ENCODE peak calls at places on chromosomes 16 and 17, in four cellular contexts. H is CD4-positive, alpha-beta memory T cell; L is right cardiac atrium; A is adrenal gland. N is an unnamed sample. For H3K4me1, the result is how much of the 10 kb centered on the place peaks cover.

GRCh38 chr17:57876866-57877237 is 27.0 kb upstream of the MRPS23 start:
- DNase-seq in H (no peak), L (no peak), A (no peak), N (no peak)

GRCh38 chr17:31722251-31723056 is 136.6 kb downstream of the COPRS start:
- DNase-seq in H (no peak), L (no peak), A (peak), N (no peak)

GRCh38 chr17:57609878-57610270 is 135.2 kb downstream of the CCDC182 start:
- DNase-seq in H (no peak), L (no peak), A (no peak), N (no peak)

GRCh38 chr16:89039756-89040155 is 53.9 kb upstream of the ACSF3 start:
- DNase-seq in H (no peak), L (peak), A (no peak), N (peak)

GRCh38 chr17:82349287-82349701 is 9.8 kb upstream of the TEX19 start:
- DNase-seq in H (no peak), L (no peak), A (no peak), N (no peak)

GRCh38 chr16:14302031-14302398 is 230.9 kb downstream of the MRTFB start:
- DNase-seq in H (no peak), L (peak), A (peak), N (no peak)

GRCh38 chr17:33013596-33014375 is 22.1 kb downstream of the SPACA3 start:
- DNase-seq in H (no peak), L (no peak), A (no peak), N (no peak)

GRCh38 chr17:50209472-50210248 is 8.2 kb upstream of the COL1A1 start:
- DNase-seq in H (no peak), L (peak), A (peak), N (no peak)

GRCh38 chr16:51359141-51359960 is 208.3 kb upstream of the SALL1 start:
- DNase-seq in H (no peak), L (peak), A (no peak), N (no peak)

GRCh38 chr16:50467943-50468748 is 80.0 kb upstream of the NKD1 start:
- DNase-seq in H (no peak), L (peak), A (peak), N (no peak)

GRCh38 chr17:10742431-10742830 is 12.6 kb upstream of the TMEM220 start:
- DNase-seq in H (no peak), L (no peak), A (no peak), N (no peak)

GRCh38 chr16:56608876-56609462 is 585 bp downstream of the MT2A start:
- DNase-seq in H (no peak), L (peak), A (peak), N (no peak)

GRCh38 chr16:64011650-64012049 is 1110.2 kb downstream of the CDH11 start:
- DNase-seq in H (no peak), L (peak), A (no peak), N (no peak)

GRCh38 chr16:86016201-86016965 is 117.4 kb downstream of the IRF8 start:
- DNase-seq in H (peak), L (no peak), A (peak), N (no peak)

GRCh38 chr17:80652751-80653330 is 108.2 kb downstream of the RPTOR start:
- DNase-seq in H (no peak), L (peak), A (no peak), N (no peak)

GRCh38 chr17:74337834-74338500 is 11.9 kb downstream of the KIF19 start:
- DNase-seq in H (no peak), L (no peak), A (no peak), N (no peak)

GRCh38 chr16:72256398-72257048 is 84.6 kb upstream of the PMFBP1 start:
- DNase-seq in H (no peak), L (no peak), A (no peak), N (no peak)

GRCh38 chr16:588639-588888 is 1.3 kb upstream of the RAB40C start:
- DNase-seq in H (peak), L (peak), A (peak), N (peak)
- H3K4me1 ChIP-seq in H (under half), L (under half), A (under half), N (half or more)

DNA sequence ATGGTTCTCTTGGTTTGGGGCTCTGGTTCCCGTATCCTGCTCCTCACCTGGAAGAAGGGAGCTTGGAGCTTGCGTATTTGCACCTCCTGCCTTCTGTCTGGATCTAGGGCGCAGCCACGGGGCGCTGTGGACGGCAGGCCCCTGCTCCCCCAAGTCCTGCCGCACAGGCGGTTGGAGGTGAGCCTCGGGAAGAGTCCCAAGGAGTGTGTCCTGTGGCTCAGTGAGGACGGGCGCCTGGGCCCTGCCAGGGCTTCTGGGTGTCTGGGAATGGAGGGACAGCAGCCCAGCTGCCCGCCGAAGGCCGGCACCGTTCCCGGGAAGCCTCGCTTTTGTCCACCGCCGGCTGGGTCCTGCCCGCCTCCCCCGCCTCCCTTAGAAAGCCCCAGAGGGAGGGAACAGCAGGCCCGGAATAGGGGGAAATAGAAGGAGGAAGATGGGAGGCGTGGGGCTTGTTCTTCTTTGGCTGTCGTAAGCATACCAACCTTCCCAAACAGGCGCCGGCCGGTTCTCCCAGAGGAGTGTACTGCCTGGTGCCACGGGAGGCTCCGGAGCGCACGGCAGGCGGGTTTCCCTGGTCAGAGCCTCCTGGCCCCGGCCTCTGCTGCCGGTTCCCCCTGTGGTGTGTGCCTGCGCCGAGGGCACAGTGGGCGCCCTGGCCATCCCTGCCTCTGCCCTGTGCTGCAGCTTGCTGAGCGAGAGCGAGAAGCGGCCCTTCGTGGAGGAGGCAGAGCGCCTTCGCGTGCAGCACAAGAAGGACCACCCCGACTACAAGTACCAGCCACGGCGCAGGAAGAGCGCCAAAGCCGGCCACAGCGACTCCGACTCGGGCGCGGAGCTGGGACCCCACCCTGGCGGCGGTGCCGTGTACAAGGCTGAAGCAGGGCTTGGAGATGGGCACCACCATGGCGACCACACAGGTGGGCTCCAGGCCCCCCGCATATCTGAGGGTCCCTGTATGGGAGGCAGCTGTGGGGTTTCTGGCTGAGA is 1.8 kb downstream of the SOX8 start:
- DNase-seq in H (no peak), L (peak), A (no peak), N (no peak)
- H3K4me3 ChIP-seq in H (no peak), L (no peak), A (no peak), N (no peak)

GRCh38 chr17:40335620-40336019 is 26.6 kb downstream of the RARA start:
- DNase-seq in H (no peak), L (no peak), A (no peak), N (no peak)
- H3K27ac ChIP-seq in H (no peak), L (no peak), A (peak), N (no peak)

GRCh38 chr17:14886200-14886739 is 378.9 kb downstream of the PMP22 start:
- DNase-seq in H (no peak), L (no peak), A (no peak), N (no peak)
- H3K4me1 ChIP-seq in H (under half), L (under half), A (under half), N (under half)

DNA sequence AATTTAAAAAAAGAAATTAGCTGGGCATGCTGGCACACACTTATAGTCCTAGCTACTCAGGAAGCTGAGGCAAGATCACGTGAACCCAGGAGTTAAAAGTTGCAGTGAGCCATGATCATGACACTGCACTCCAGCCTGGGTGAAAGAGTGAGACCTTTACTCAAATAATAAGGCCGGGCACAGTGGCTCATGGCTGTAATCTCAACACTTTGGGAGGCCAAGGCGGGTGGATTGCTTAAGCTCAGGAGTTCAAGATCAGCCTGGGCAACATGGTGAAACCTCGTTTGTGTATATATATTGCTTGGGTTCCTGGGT is 11.5 kb upstream of the RIPOR1 start:
- DNase-seq in H (no peak), L (no peak), A (no peak), N (no peak)
- H3K4me3 ChIP-seq in H (no peak), L (no peak), A (no peak), N (no peak)

GRCh38 chr16:81421126-81421525 is 23.5 kb upstream of the CMIP start:
- DNase-seq in H (no peak), L (no peak), A (no peak), N (no peak)
- H3K27ac ChIP-seq in H (no peak), L (no peak), A (no peak), N (no peak)

GRCh38 chr17:17926840-17927449 is 45.3 kb downstream of the TOM1L2 start:
- DNase-seq in H (no peak), L (no peak), A (no peak), N (no peak)
- H3K4me1 ChIP-seq in H (under half), L (under half), A (under half), N (under half)

GRCh38 chr17:62064029-62064790 is 868 bp downstream of the MED13 start:
- DNase-seq in H (peak), L (no peak), A (no peak), N (no peak)

GRCh38 chr17:62062936-62063335 is 2.1 kb downstream of the MED13 start:
- DNase-seq in H (no peak), L (no peak), A (no peak), N (no peak)

GRCh38 chr17:62064791-62065563 is at the start of gene MED13:
- DNase-seq in H (peak), L (peak), A (peak), N (peak)

GRCh38 chr17:62059394-62059793 is 5.7 kb downstream of the MED13 start:
- DNase-seq in H (no peak), L (no peak), A (no peak), N (no peak)

GRCh38 chr17:62062313-62062712 is 2.8 kb downstream of the MED13 start:
- DNase-seq in H (no peak), L (no peak), A (no peak), N (no peak)
- H3K4me3 ChIP-seq in H (peak), L (peak), A (peak), N (peak)